ENCODE peak calls at places on chromosomes 12 and 14, in ten cellular contexts. P is ovary; K is upper lobe of right lung; F is mesenchymal stem cell; H is CD4-positive, alpha-beta memory T cell; W is iPS DF 6.9; O is esophagus squamous epithelium; T is GM12878; N is lower lobe of right lung; I is heart right ventricle. E is an unnamed sample.

GRCh38 chr14:74804219-74804825 is 41.2 kb downstream of the YLPM1 start:
- DNase-seq in P (no peak), K (no peak), F (peak; percentile 69), H (peak; percentile 23), W (no peak), O (no peak), T (no peak), N (no peak), I (no peak), E (peak; percentile 30)

GRCh38 chr12:104718581-104718980 is 239.5 kb downstream of the SLC41A2 start:
- DNase-seq in P (no peak), K (no peak), F (no peak), H (no peak), W (no peak), O (no peak), T (no peak), N (no peak), I (no peak), E (peak; percentile 54)

GRCh38 chr12:49867580-49868341 is 24.9 kb upstream of the BCDIN3D start:
- DNase-seq in P (no peak), K (peak; percentile 59), F (peak; percentile 43), H (no peak), W (no peak), O (no peak), T (no peak), N (no peak), I (no peak), E (no peak)

GRCh38 chr14:77562681-77563080 is 53.8 kb downstream of the SPTLC2 start:
- DNase-seq in P (no peak), K (no peak), F (peak; percentile 92), H (no peak), W (no peak), O (no peak), T (no peak), N (no peak), I (no peak), E (peak; percentile 89)

GRCh38 chr14:24721772-24722171 is 87.8 kb upstream of the GZMB start:
- DNase-seq in P (no peak), K (no peak), F (no peak), H (no peak), W (no peak), O (no peak), T (no peak), N (no peak), I (no peak), E (no peak)

GRCh38 chr12:19855876-19856275 is 416.6 kb downstream of the AEBP2 start:
- DNase-seq in P (no peak), K (no peak), F (no peak), H (no peak), W (no peak), O (no peak), T (no peak), N (no peak), I (no peak), E (no peak)

GRCh38 chr14:61374284-61374683 is 52.9 kb downstream of the PRKCH start:
- DNase-seq in P (no peak), K (no peak), F (no peak), H (no peak), W (no peak), O (no peak), T (no peak), N (no peak), I (no peak), E (no peak)

GRCh38 chr12:39224971-39225370 is 217.9 kb downstream of the KIF21A start:
- DNase-seq in P (no peak), K (no peak), F (peak; percentile 28), H (no peak), W (no peak), O (no peak), T (no peak), N (no peak), I (no peak), E (no peak)

GRCh38 chr14:61466249-61466904 is 145.0 kb downstream of the PRKCH start:
- DNase-seq in P (peak; percentile 70), K (peak; percentile 69), F (peak; percentile 96), H (no peak), W (no peak), O (no peak), T (no peak), N (no peak), I (peak; percentile 80), E (peak; percentile 93)

GRCh38 chr12:128796439-128797118 is 27.2 kb downstream of the SLC15A4 start:
- DNase-seq in P (no peak), K (peak; percentile 61), F (no peak), H (no peak), W (no peak), O (no peak), T (no peak), N (no peak), I (no peak), E (no peak)

GRCh38 chr12:9810721-9811120 is 16.6 kb upstream of the KLRF1 start:
- DNase-seq in P (no peak), K (no peak), F (no peak), H (no peak), W (no peak), O (no peak), T (no peak), N (no peak), I (no peak), E (no peak)

GRCh38 chr14:98217530-98217929 is 1054.5 kb downstream of the BCL11B start:
- DNase-seq in P (no peak), K (no peak), F (no peak), H (no peak), W (no peak), O (no peak), T (no peak), N (no peak), I (no peak), E (no peak)

GRCh38 chr14:29926701-29927595 is 699 bp downstream of the PRKD1 start:
- DNase-seq in P (no peak), K (peak; percentile 84), F (peak; percentile 52), H (no peak), W (no peak), O (no peak), T (no peak), N (peak; percentile 66), I (peak; percentile 67), E (peak; percentile 35)

GRCh38 chr12:110379201-110379600 is 24.3 kb downstream of the ANAPC7 start:
- DNase-seq in P (no peak), K (no peak), F (no peak), H (no peak), W (no peak), O (no peak), T (no peak), N (no peak), I (no peak), E (no peak)

GRCh38 chr14:104335611-104336010 is 197.2 kb downstream of the KIF26A start:
- DNase-seq in P (peak; percentile 8), K (no peak), F (no peak), H (no peak), W (no peak), O (no peak), T (no peak), N (no peak), I (no peak), E (no peak)

GRCh38 chr14:104297313-104297704 is 158.9 kb downstream of the KIF26A start:
- DNase-seq in P (no peak), K (peak; percentile 50), F (no peak), H (no peak), W (no peak), O (no peak), T (no peak), N (peak; percentile 21), I (peak; percentile 0), E (no peak)

GRCh38 chr12:91249059-91250055 is 66.7 kb upstream of the DCN start:
- DNase-seq in P (no peak), K (no peak), F (no peak), H (no peak), W (no peak), O (no peak), T (no peak), N (no peak), I (no peak), E (no peak)

GRCh38 chr12:5909560-5909959 is 35.5 kb downstream of the ANO2 start:
- DNase-seq in P (no peak), K (no peak), F (no peak), H (no peak), W (no peak), O (no peak), T (no peak), N (no peak), I (no peak), E (no peak)

GRCh38 chr14:102187044-102187443 is 47.3 kb downstream of the WDR20 start:
- DNase-seq in P (no peak), K (no peak), F (peak; percentile 87), H (no peak), W (no peak), O (no peak), T (no peak), N (no peak), I (no peak), E (peak; percentile 88)
- H3K27ac ChIP-seq in P (no peak overlapping the region), K (no peak overlapping the region), F (peak overlapping the region; percentile 59), H (no peak overlapping the region), W (no peak overlapping the region), O (peak overlapping the region; percentile 85), T (no peak overlapping the region), N (no peak overlapping the region), I (no peak overlapping the region), E (peak overlapping the region; percentile 49)

GRCh38 chr14:21910260-21910659 is 236.6 kb upstream of the OR4E1 start:
- DNase-seq in P (no peak), K (no peak), F (no peak), H (no peak), W (no peak), O (no peak), T (no peak), N (no peak), I (no peak), E (no peak)
- H3K27ac ChIP-seq in P (no peak overlapping the region), K (no peak overlapping the region), F (no peak overlapping the region), H (no peak overlapping the region), W (no peak overlapping the region), O (no peak overlapping the region), T (no peak overlapping the region), N (no peak overlapping the region), I (no peak overlapping the region), E (no peak overlapping the region)

DNA sequence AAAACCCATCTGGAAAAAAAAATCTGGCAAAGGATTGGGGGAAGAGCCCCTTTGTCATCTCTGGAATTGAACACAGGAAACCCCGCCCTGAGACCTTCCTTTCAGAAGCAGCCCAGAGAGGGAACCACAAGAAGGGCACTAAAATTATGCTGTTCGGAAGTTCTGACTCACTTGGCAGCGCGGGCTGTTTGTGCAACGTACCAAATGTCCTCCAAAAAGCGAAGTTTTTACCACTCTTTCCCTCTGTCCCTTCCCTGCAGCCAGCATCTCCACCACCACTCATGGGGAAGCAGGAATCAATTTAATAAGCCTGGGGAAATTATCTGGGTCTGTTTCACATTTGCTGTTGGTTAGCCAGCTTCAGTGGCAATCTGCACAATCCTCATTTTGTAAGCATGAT is 3.2 kb upstream of the SYNE3 start:
- DNase-seq in P (no peak), K (no peak), F (peak; percentile 85), H (peak; percentile 63), W (no peak), O (peak; percentile 40), T (no peak), N (peak; percentile 73), I (peak; percentile 62), E (peak; percentile 78)
- H3K27ac ChIP-seq in P (no peak overlapping the region), K (peak overlapping the region; percentile 81), F (no peak overlapping the region), H (peak overlapping the region; percentile 83), W (no peak overlapping the region), O (peak overlapping the region; percentile 55), T (peak overlapping the region; percentile 80), N (peak overlapping the region; percentile 80), I (peak overlapping the region; percentile 42), E (no peak overlapping the region)

GRCh38 chr12:100414756-100415155 is 57.9 kb downstream of the SLC17A8 start:
- DNase-seq in P (no peak), K (no peak), F (no peak), H (no peak), W (no peak), O (no peak), T (no peak), N (no peak), I (no peak), E (no peak)

GRCh38 chr12:100413006-100413405 is 56.1 kb downstream of the SLC17A8 start:
- DNase-seq in P (no peak), K (no peak), F (no peak), H (no peak), W (no peak), O (no peak), T (no peak), N (no peak), I (no peak), E (no peak)
- H3K27ac ChIP-seq in P (no peak overlapping the region), K (no peak overlapping the region), F (no peak overlapping the region), H (no peak overlapping the region), W (no peak overlapping the region), O (no peak overlapping the region), T (no peak overlapping the region), N (no peak overlapping the region), I (no peak overlapping the region), E (no peak overlapping the region)

E was measured in astrocyte.